ENCODE peak calls at places on chromosomes 3 and 15, in nine cellular contexts. R is activated CD4-positive, alpha-beta T cell treated with anti-CD3 and anti-CD28 coated beads for 36 hours; N is thoracic aorta; P is progenitor cell of endocrine pancreas; K is activated naive CD8-positive, alpha-beta T cell treated with anti-CD3 and anti-CD28 coated beads, Interleukin-2, amount 50 U/mL, for 24 hours; L is lower lobe of right lung; B is G401; A is T-helper 2 cell; E is choroid plexus epithelial cell. J is an unnamed sample.
A peak's percentile ranks its signal among the peaks of the same experiment; 100 is the strongest.

GRCh38 chr15:39267685-39268084 is 313.2 kb upstream of the THBS1 start:
- DNase-seq in R (no peak), N (no peak), P (no peak), K (no peak), L (no peak), B (no peak), A (peak; percentile 84), E (peak; percentile 59), J (no peak)

GRCh38 chr3:66107855-66108254 is 69.1 kb upstream of the MAGI1 start:
- DNase-seq in R (no peak), N (no peak), P (no peak), K (no peak), L (no peak), B (no peak), A (no peak), E (peak; percentile 84), J (no peak)

GRCh38 chr3:169659858-169660614 is 3.5 kb downstream of the MECOM start:
- DNase-seq in R (peak; percentile 13), N (no peak), P (no peak), K (peak; percentile 8), L (peak; percentile 51), B (no peak), A (no peak), E (no peak), J (no peak)

GRCh38 chr15:101250931-101251829 is 668 bp downstream of the CHSY1 start:
- DNase-seq in R (peak; percentile 39), N (no peak), P (peak; percentile 49), K (peak; percentile 29), L (peak; percentile 69), B (peak; percentile 21), A (peak; percentile 42), E (peak; percentile 44), J (no peak)

GRCh38 chr3:69719292-69719691 is 20.0 kb upstream of the MITF start:
- DNase-seq in R (no peak), N (no peak), P (no peak), K (no peak), L (no peak), B (no peak), A (no peak), E (peak; percentile 22), J (no peak)

GRCh38 chr15:48939686-48940085 is 24.0 kb downstream of the SHC4 start:
- DNase-seq in R (no peak), N (no peak), P (no peak), K (no peak), L (no peak), B (no peak), A (no peak), E (peak; percentile 96), J (no peak)

GRCh38 chr15:100255644-100256043 is 86.1 kb downstream of the ADAMTS17 start:
- DNase-seq in R (no peak), N (no peak), P (no peak), K (no peak), L (no peak), B (no peak), A (no peak), E (no peak), J (peak; percentile 36)

GRCh38 chr3:32630266-32630665 is 54.7 kb upstream of the CNOT10 start:
- DNase-seq in R (no peak), N (no peak), P (no peak), K (no peak), L (no peak), B (no peak), A (no peak), E (peak; percentile 31), J (no peak)

GRCh38 chr15:34341922-34342736 is 807 bp downstream of the NOP10 start:
- DNase-seq in R (peak; percentile 44), N (no peak), P (no peak), K (no peak), L (no peak), B (no peak), A (peak; percentile 48), E (no peak), J (no peak)

GRCh38 chr15:39580630-39581500 is at the start of gene THBS1:
- DNase-seq in R (peak; percentile 70), N (peak; percentile 53), P (peak; percentile 82), K (peak; percentile 63), L (peak; percentile 92), B (peak; percentile 29), A (peak; percentile 23), E (peak; percentile 91), J (peak; percentile 95)

GRCh38 chr15:39657181-39657580 is 76.3 kb downstream of the THBS1 start:
- DNase-seq in R (no peak), N (no peak), P (no peak), K (no peak), L (no peak), B (no peak), A (no peak), E (peak; percentile 38), J (no peak)

GRCh38 chr3:156388469-156389150 is 166.3 kb downstream of the SSR3 start:
- DNase-seq in R (peak; percentile 6), N (no peak), P (no peak), K (no peak), L (no peak), B (peak; percentile 11), A (peak; percentile 12), E (peak; percentile 84), J (no peak)

GRCh38 chr15:71549100-71549499 is 261.3 kb upstream of the NR2E3 start:
- DNase-seq in R (no peak), N (no peak), P (no peak), K (no peak), L (no peak), B (no peak), A (no peak), E (no peak), J (no peak)

GRCh38 chr3:108471346-108471935 is 39.0 kb downstream of the MYH15 start:
- DNase-seq in R (no peak), N (no peak), P (no peak), K (no peak), L (no peak), B (no peak), A (no peak), E (peak; percentile 47), J (no peak)

GRCh38 chr15:82750831-82751181 is 41.1 kb upstream of the AP3B2 start:
- DNase-seq in R (peak; percentile 40), N (no peak), P (no peak), K (peak; percentile 16), L (no peak), B (no peak), A (peak; percentile 44), E (peak; percentile 32), J (no peak)

GRCh38 chr3:141201122-141201521 is 30.5 kb upstream of the PXYLP1 start:
- DNase-seq in R (no peak), N (no peak), P (no peak), K (no peak), L (no peak), B (no peak), A (no peak), E (no peak), J (no peak)

GRCh38 chr15:63500265-63501250 is 3.8 kb upstream of the USP3 start:
- DNase-seq in R (no peak), N (no peak), P (no peak), K (no peak), L (peak; percentile 53), B (no peak), A (no peak), E (no peak), J (no peak)

GRCh38 chr15:75750261-75751050 is 37.8 kb upstream of the CSPG4 start:
- DNase-seq in R (no peak), N (no peak), P (no peak), K (no peak), L (no peak), B (no peak), A (no peak), E (no peak), J (peak; percentile 49)

J was measured in coronary artery.